ENCODE peak calls at places on chromosomes 11 and 22, in four cellular contexts. T is progenitor cell of endocrine pancreas, S is foreskin fibroblast, R is psoas muscle. K is an unnamed sample.

GRCh38 chr22:37233751-37234631 is 10.1 kb downstream of the RAC2 start:
- DNase-seq in S (no peak), T (no peak), R (peak; percentile 40), K (no peak)

GRCh38 chr22:24465566-24465965 is 29.6 kb upstream of the UPB1 start:
- DNase-seq in R (no peak), S (peak; percentile 65), T (no peak), K (no peak)

GRCh38 chr22:44758354-44758969 is 6.1 kb downstream of the ARHGAP8 start:
- DNase-seq in R (no peak), S (peak; percentile 63), T (no peak), K (no peak)

GRCh38 chr11:10764412-10764811 is 13.4 kb downstream of the CTR9 start:
- DNase-seq in R (no peak), T (no peak), S (no peak), K (no peak)

GRCh38 chr11:35491231-35491871 is 34.1 kb downstream of the PAMR1 start:
- DNase-seq in S (peak; percentile 84), T (no peak), R (no peak), K (no peak)

GRCh38 chr11:62013266-62014157 is 46.1 kb upstream of the FTH1 start:
- DNase-seq in R (no peak), S (peak; percentile 61), T (no peak), K (no peak)

GRCh38 chr22:35561796-35562526 is 21.3 kb downstream of the RASD2 start:
- DNase-seq in R (no peak), S (no peak), T (no peak), K (no peak)

GRCh38 chr11:88174627-88175003 is 628 bp downstream of the RAB38 start:
- DNase-seq in T (peak; percentile 30), S (peak; percentile 91), R (peak; percentile 71), K (peak; percentile 53)

GRCh38 chr11:5689551-5689983 is at the start of gene TRIM22:
- DNase-seq in S (peak; percentile 61), R (no peak), T (no peak), K (no peak)

GRCh38 chr11:107427569-107428180 is 29.9 kb downstream of the CWF19L2 start:
- DNase-seq in R (no peak), S (no peak), T (no peak), K (no peak)

GRCh38 chr11:125974284-125974683 is 28.4 kb downstream of the VSIG10L2 start:
- DNase-seq in S (no peak), T (no peak), R (no peak), K (no peak)

GRCh38 chr11:47590026-47590861 is 3.8 kb downstream of the FAM180B start:
- DNase-seq in S (peak; percentile 53), R (no peak), T (no peak), K (no peak)

GRCh38 chr11:33545941-33546340 is 154.7 kb downstream of the C11orf91 start:
- DNase-seq in S (peak; percentile 68), T (no peak), R (no peak), K (no peak)

GRCh38 chr22:45428391-45429385 is 15.2 kb downstream of the RIBC2 start:
- DNase-seq in S (no peak), T (no peak), R (peak; percentile 15), K (no peak)

GRCh38 chr11:44942029-44942710 is 8.5 kb downstream of the TP53I11 start:
- DNase-seq in T (no peak), S (no peak), R (no peak), K (no peak)

GRCh38 chr11:17479284-17480214 is 2.9 kb upstream of the ABCC8 start:
- DNase-seq in T (peak; percentile 35), S (peak; percentile 55), R (no peak), K (no peak)

GRCh38 chr22:43521716-43522115 is 109.9 kb downstream of the MPPED1 start:
- DNase-seq in S (no peak), R (no peak), T (no peak), K (no peak)

GRCh38 chr11:99277281-99277680 is 256.5 kb downstream of the CNTN5 start:
- DNase-seq in S (no peak), T (no peak), R (no peak), K (no peak)

GRCh38 chr11:20451568-20451967 is 64.1 kb downstream of the PRMT3 start:
- DNase-seq in S (peak; percentile 68), R (no peak), T (no peak), K (no peak)

GRCh38 chr11:2435288-2436012 is 8.9 kb downstream of the TRPM5 start:
- DNase-seq in R (peak; percentile 24), S (no peak), T (no peak), K (no peak)

GRCh38 chr22:30519842-30520425 is 14.4 kb upstream of the SEC14L4 start:
- DNase-seq in R (no peak), T (no peak), S (no peak), K (no peak)

GRCh38 chr22:45783021-45783420 is 111.4 kb downstream of the ATXN10 start:
- DNase-seq in T (no peak), S (no peak), R (no peak), K (no peak)

GRCh38 chr11:12077535-12078280 is 32.7 kb upstream of the MICAL2 start:
- DNase-seq in T (no peak), S (peak; percentile 60), R (no peak), K (no peak)

GRCh38 chr22:28903719-28904118 is 20.3 kb downstream of the ZNRF3 start:
- DNase-seq in S (peak; percentile 37), R (no peak), T (no peak), K (no peak)

GRCh38 chr22:43530864-43531201 is 119.0 kb downstream of the MPPED1 start:
- DNase-seq in S (no peak), T (no peak), R (no peak), K (no peak)

GRCh38 chr11:115473167-115473566 is 31.0 kb downstream of the CADM1 start:
- DNase-seq in S (no peak), T (no peak), R (no peak), K (no peak)

GRCh38 chr11:31236052-31236652 is 133.4 kb downstream of the DCDC1 start:
- DNase-seq in R (no peak), T (no peak), S (no peak), K (no peak)

GRCh38 chr11:31237819-31238771 is 131.4 kb downstream of the DCDC1 start:
- DNase-seq in R (no peak), T (no peak), S (no peak), K (no peak)

DNA sequence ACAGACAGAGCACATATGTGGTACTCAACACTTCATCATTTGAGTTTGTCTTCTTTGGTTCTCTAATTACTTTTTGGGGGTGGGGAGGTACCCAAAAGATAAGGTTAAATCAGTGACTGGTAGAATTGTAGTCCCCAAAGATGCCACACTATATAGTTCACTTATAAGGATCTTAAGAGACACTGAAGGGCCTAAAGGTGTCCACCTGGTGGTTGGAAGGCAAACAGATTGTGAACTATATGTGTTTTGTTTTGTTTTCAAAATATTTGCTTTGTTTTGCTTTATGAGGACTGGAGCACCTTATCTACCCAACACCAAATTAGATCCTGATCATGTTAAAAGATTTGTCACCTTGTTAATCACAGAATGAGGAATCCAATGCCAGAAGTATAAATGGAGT is 136.1 kb downstream of the DCDC1 start:
- DNase-seq in R (no peak), T (no peak), S (no peak), K (no peak)
- TF ChIP-seq CTCF in R (no peak), T (peak; percentile 43), S (no peak), K (no peak)

DNA sequence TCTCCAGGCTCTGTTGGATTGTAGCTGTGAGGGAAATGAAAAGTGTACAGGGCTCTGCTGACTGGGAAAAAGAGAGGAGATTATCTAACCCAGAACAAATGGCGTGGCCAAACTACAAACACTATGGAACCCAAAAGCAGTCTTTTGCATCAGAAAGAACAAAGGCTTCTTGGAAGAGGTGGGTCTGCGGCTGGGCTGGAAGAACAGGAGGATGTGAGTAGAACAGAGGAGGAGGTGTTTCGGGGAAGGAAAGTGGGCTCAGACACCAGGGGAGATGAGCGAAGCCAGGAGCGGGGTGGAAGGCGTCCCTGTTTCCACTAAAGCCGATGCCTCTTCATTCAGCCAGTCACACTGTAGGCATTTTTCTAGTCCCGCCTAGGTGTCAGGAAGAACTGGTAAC is 12.0 kb downstream of the OVOL1 start:
- DNase-seq in R (no peak), T (no peak), S (no peak), K (no peak)
- TF ChIP-seq CTCF in R (no peak), T (no peak), S (no peak), K (no peak)

GRCh38 chr11:110434952-110435779 is 5.4 kb downstream of the FDX1 start:
- DNase-seq in T (no peak), S (no peak), R (no peak), K (no peak)
- TF ChIP-seq CTCF in T (peak; percentile 41), S (no peak), R (no peak), K (no peak)

GRCh38 chr11:81165164-81165563 is 1568.5 kb downstream of the FAM181B start:
- DNase-seq in S (no peak), T (no peak), R (no peak), K (no peak)
- TF ChIP-seq CTCF in S (no peak), T (peak; percentile 30), R (no peak), K (no peak)

K was measured in omental fat pad.